ENCODE peak calls at places on chromosomes 5 and 9, in five cellular contexts. W, P, Q, K and E are unnamed samples.

GRCh38 chr5:64147849-64148441 is 17.7 kb upstream of the RNF180 start:
- DNase-seq in W (peak; percentile 16), P (peak; percentile 7), Q (peak; percentile 74), K (no peak), E (peak; percentile 73)

GRCh38 chr5:38766151-38766550 is 79.7 kb upstream of the OSMR start:
- DNase-seq in P (no peak), Q (no peak), K (no peak), W (no peak), E (no peak)

GRCh38 chr5:77937015-77937908 is 161.1 kb upstream of the TBCA start:
- DNase-seq in K (peak; percentile 52), Q (no peak), P (no peak), W (no peak), E (no peak)

GRCh38 chr9:101737165-101737704 is 1.2 kb downstream of the GRIN3A start:
- DNase-seq in P (no peak), Q (peak; percentile 49), K (no peak), W (no peak), E (peak; percentile 3)

GRCh38 chr5:42015681-42016080 is 90.6 kb downstream of the FBXO4 start:
- DNase-seq in P (no peak), W (no peak), K (no peak), Q (no peak), E (no peak)

GRCh38 chr5:145521523-145521922 is 313.6 kb downstream of the PRELID2 start:
- DNase-seq in Q (no peak), P (no peak), W (no peak), K (no peak), E (no peak)

GRCh38 chr5:74396913-74397606 is 243.5 kb downstream of the ENC1 start:
- DNase-seq in P (peak; percentile 40), K (no peak), Q (no peak), W (no peak), E (no peak)

GRCh38 chr5:14735944-14736343 is 71.4 kb downstream of the OTULIN start:
- DNase-seq in Q (no peak), W (no peak), P (no peak), K (no peak), E (no peak)

GRCh38 chr5:174581483-174581882 is 142.9 kb upstream of the MSX2 start:
- DNase-seq in W (no peak), K (no peak), P (peak; percentile 9), Q (peak; percentile 60), E (peak; percentile 90)

GRCh38 chr5:131974622-131974955 is 29.1 kb upstream of the MEIKIN start:
- DNase-seq in K (no peak), W (no peak), Q (peak; percentile 44), P (no peak), E (no peak)

GRCh38 chr9:88574993-88575392 is 40.0 kb downstream of the NXNL2 start:
- DNase-seq in W (no peak), Q (no peak), P (no peak), K (no peak), E (no peak)

GRCh38 chr9:114394523-114395193 is 6.9 kb upstream of the AKNA start:
- DNase-seq in W (no peak), K (no peak), P (no peak), Q (no peak), E (no peak)

GRCh38 chr5:14675309-14675708 is 10.8 kb downstream of the OTULIN start:
- DNase-seq in Q (no peak), W (no peak), K (no peak), P (no peak), E (no peak)

GRCh38 chr5:77101298-77101697 is 14.2 kb upstream of the ZBED3 start:
- DNase-seq in Q (no peak), K (no peak), W (no peak), P (no peak), E (no peak)

GRCh38 chr9:24381205-24381604 is 164.5 kb downstream of the IZUMO3 start:
- DNase-seq in Q (no peak), K (no peak), W (no peak), P (no peak), E (no peak)

GRCh38 chr5:181189962-181190710 is 14.9 kb downstream of the TRIM7 start:
- DNase-seq in K (no peak), W (no peak), P (no peak), Q (no peak), E (peak; percentile 40)

GRCh38 chr5:141490271-141490670 is 1.4 kb downstream of the PCDHGC5 start:
- DNase-seq in K (no peak), P (no peak), W (no peak), Q (no peak), E (no peak)

GRCh38 chr5:1111727-1112289 is at the start of gene SLC12A7:
- DNase-seq in W (peak; percentile 91), K (no peak), Q (peak; percentile 86), P (no peak), E (peak; percentile 78)

GRCh38 chr5:148426514-148426913 is 42.8 kb downstream of the FBXO38 start:
- DNase-seq in W (no peak), P (no peak), Q (no peak), K (no peak), E (no peak)

GRCh38 chr9:130579738-130580463 is 524 bp downstream of the FUBP3 start:
- DNase-seq in Q (no peak), W (no peak), K (no peak), P (no peak), E (peak; percentile 36)

GRCh38 chr5:175778951-175779475 is 92.4 kb upstream of the CPLX2 start:
- DNase-seq in W (no peak), P (peak; percentile 29), K (no peak), Q (no peak), E (peak; percentile 16)

GRCh38 chr5:163855754-163856153 is 350.3 kb downstream of the MAT2B start:
- DNase-seq in P (no peak), W (no peak), Q (no peak), K (no peak), E (no peak)

GRCh38 chr5:23525751-23526150 is 18.3 kb downstream of the PRDM9 start:
- DNase-seq in P (no peak), K (no peak), W (no peak), Q (no peak), E (no peak)

GRCh38 chr9:92325991-92326500 is 293 bp downstream of the CENPP start:
- DNase-seq in W (peak; percentile 15), Q (no peak), K (no peak), P (no peak), E (no peak)

GRCh38 chr5:42059291-42059690 is 134.2 kb downstream of the FBXO4 start:
- DNase-seq in P (no peak), K (no peak), W (no peak), Q (no peak), E (no peak)

GRCh38 chr5:126995689-126996088 is 34.7 kb downstream of the MARCHF3 start:
- DNase-seq in K (no peak), P (no peak), Q (no peak), W (no peak), E (no peak)

GRCh38 chr5:100535060-100536005 is at the start of gene FAM174A:
- DNase-seq in Q (peak; percentile 94), K (peak; percentile 94), W (peak; percentile 81), P (peak; percentile 93), E (peak; percentile 97)

DNA sequence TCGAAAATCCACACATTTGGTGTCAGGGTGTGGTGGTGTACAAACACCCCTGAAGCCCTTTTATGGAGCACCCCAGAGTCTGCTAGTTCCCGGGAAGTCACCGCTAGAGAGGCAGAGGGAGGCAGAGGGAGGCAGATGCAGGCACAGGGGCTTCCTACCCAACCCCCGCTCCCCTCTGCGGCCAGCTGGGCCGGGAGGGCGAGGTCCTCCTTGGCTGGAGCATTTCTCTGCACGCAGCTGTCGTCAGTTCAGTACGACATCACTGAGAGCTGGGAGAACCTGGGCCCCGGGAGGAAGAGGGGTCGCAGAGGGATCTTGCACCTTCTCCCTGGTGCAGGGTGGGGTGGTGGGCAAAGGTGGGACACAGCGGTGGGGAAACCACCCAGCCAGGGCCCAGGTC is 15.8 kb upstream of the UBAC1 start:
- DNase-seq in W (no peak), K (no peak), P (no peak), Q (no peak), E (no peak)
- H3K4me1 ChIP-seq in W (peaks cover 35% of the 10 kb centered on the region), K (no peaks in the 10 kb centered on the region), P (no peaks in the 10 kb centered on the region), Q (no peaks in the 10 kb centered on the region), E (no peaks in the 10 kb centered on the region)

GRCh38 chr9:20623748-20624124 is 1.4 kb upstream of the MLLT3 start:
- DNase-seq in W (no peak), P (no peak), K (no peak), Q (no peak), E (no peak)

GRCh38 chr9:20621553-20622329 is 558 bp downstream of the MLLT3 start:
- DNase-seq in K (no peak), P (peak; percentile 20), W (no peak), Q (peak; percentile 66), E (peak; percentile 68)

GRCh38 chr9:20624201-20625002 is 2.1 kb upstream of the MLLT3 start:
- DNase-seq in W (no peak), Q (no peak), P (peak; percentile 64), K (peak; percentile 80), E (peak; percentile 88)

GRCh38 chr9:20622330-20623020 is at the start of gene MLLT3:
- DNase-seq in Q (peak; percentile 93), K (peak; percentile 87), P (peak; percentile 84), W (no peak), E (peak; percentile 95)

DNA sequence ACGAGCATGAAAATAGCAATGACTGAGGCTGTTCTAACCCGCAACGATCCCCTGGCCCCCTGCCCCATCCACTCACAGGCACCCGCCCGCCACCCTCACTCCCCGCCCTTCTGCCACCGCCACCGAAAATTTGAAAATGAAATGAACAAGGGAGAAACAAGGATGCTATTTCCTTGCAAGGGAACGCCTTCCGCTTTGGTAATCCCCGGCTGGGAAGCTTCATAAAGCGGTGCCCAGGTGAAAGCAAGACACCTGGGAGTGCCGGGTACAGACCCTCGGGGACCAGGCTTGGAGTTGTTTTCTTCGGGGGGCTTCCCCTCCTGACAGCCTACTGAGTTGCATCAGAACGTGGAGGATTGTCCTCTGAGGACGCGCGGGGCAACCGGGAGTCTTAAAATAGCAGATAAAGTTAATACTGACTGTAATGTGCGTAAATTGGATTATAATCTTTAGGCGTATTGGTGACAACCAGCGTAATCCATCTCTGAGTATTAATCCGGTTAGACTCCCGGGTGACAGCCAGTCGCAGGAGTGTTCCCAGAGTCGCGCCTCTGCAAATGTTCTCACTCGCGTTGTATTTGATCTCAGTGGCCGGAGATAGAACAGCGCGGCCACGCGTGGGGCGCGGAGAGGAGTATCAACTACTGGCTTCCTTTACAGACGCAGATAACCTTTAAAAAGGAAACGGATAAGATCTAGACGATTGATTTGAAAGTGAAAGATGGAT is 885 bp upstream of the MLLT3 start:
- DNase-seq in P (no peak), K (no peak), Q (peak; percentile 56), W (no peak), E (peak; percentile 43)
- TF ChIP-seq CREB1 in P (no peak), K (no peak), Q (no peak), W (no peak), E (no peak)

GRCh38 chr9:124941689-124942561 is 1.0 kb upstream of the GOLGA1 start:
- DNase-seq in K (peak; percentile 19), W (no peak), P (peak; percentile 29), Q (peak; percentile 46), E (peak; percentile 62)

GRCh38 chr9:124946167-124946566 is 5.3 kb upstream of the GOLGA1 start:
- DNase-seq in K (no peak), Q (no peak), P (no peak), W (no peak), E (no peak)

GRCh38 chr9:124939944-124940343 is 939 bp downstream of the GOLGA1 start:
- DNase-seq in Q (no peak), K (no peak), P (no peak), W (no peak), E (no peak)

GRCh38 chr9:124940521-124940893 is 376 bp downstream of the GOLGA1 start:
- DNase-seq in P (no peak), W (no peak), Q (no peak), K (no peak), E (no peak)

GRCh38 chr9:124940894-124941688 is at the start of gene GOLGA1:
- DNase-seq in P (peak; percentile 89), K (peak; percentile 79), Q (peak; percentile 97), W (peak; percentile 96), E (peak; percentile 99)
- H3K4me1 ChIP-seq in P (peaks cover 23% of the 10 kb centered on the region), K (no peaks in the 10 kb centered on the region), Q (no peaks in the 10 kb centered on the region), W (peaks cover 8% of the 10 kb centered on the region), E (peaks cover 15% of the 10 kb centered on the region)

GRCh38 chr5:158860706-158861105 is 239.0 kb downstream of the EBF1 start:
- DNase-seq in K (no peak), Q (no peak), W (no peak), P (no peak), E (no peak)
- TF ChIP-seq CREB1 in K (no peak), Q (no peak), W (no peak), P (no peak), E (no peak)